ENCODE peak calls at places on chromosomes 4 and X, in seven cellular contexts. One of them, this sample, is unnamed.

GRCh38 chr4:112234952-112235609 is 3.5 kb downstream of the AP1AR start:
- DNase-seq in fibroblast of pulmonary artery: peak
- DNase-seq in CD8-positive, alpha-beta T cell: peak
- DNase-seq in PC-3: peak
- DNase-seq in GM13977: peak
- DNase-seq in suprapubic skin: no peak
- DNase-seq in stomach: peak
- DNase-seq in this sample: no peak

GRCh38 chr4:149164282-149164681 is 651.4 kb downstream of the IQCM start:
- DNase-seq in GM13977: no peak
- DNase-seq in CD8-positive, alpha-beta T cell: no peak
- DNase-seq in suprapubic skin: no peak
- DNase-seq in PC-3: no peak
- DNase-seq in stomach: no peak
- DNase-seq in fibroblast of pulmonary artery: peak
- DNase-seq in this sample: no peak

GRCh38 chrX:22278375-22278774 is 5.7 kb downstream of the CBLL2 start:
- DNase-seq in PC-3: peak
- DNase-seq in suprapubic skin: no peak
- DNase-seq in stomach: no peak
- DNase-seq in CD8-positive, alpha-beta T cell: no peak
- DNase-seq in fibroblast of pulmonary artery: no peak
- DNase-seq in GM13977: no peak
- DNase-seq in this sample: no peak

GRCh38 chr4:141458501-141458900 is 177.9 kb upstream of the IL15 start:
- DNase-seq in CD8-positive, alpha-beta T cell: no peak
- DNase-seq in PC-3: peak
- DNase-seq in stomach: no peak
- DNase-seq in GM13977: no peak
- DNase-seq in suprapubic skin: no peak
- DNase-seq in fibroblast of pulmonary artery: no peak
- DNase-seq in this sample: no peak

GRCh38 chr4:3300198-3300671 is 7.4 kb downstream of the RGS12 start:
- DNase-seq in GM13977: no peak
- DNase-seq in CD8-positive, alpha-beta T cell: no peak
- DNase-seq in fibroblast of pulmonary artery: no peak
- DNase-seq in PC-3: no peak
- DNase-seq in suprapubic skin: no peak
- DNase-seq in stomach: no peak
- DNase-seq in this sample: no peak

GRCh38 chr4:150547154-150547838 is 34.7 kb upstream of the MAB21L2 start:
- DNase-seq in stomach: no peak
- DNase-seq in GM13977: no peak
- DNase-seq in fibroblast of pulmonary artery: no peak
- DNase-seq in PC-3: no peak
- DNase-seq in suprapubic skin: no peak
- DNase-seq in CD8-positive, alpha-beta T cell: no peak
- DNase-seq in this sample: no peak

GRCh38 chr4:165873298-165874071 is 448 bp downstream of the TLL1 start:
- DNase-seq in fibroblast of pulmonary artery: peak
- DNase-seq in stomach: peak
- DNase-seq in suprapubic skin: peak
- DNase-seq in GM13977: peak
- DNase-seq in CD8-positive, alpha-beta T cell: no peak
- DNase-seq in PC-3: peak
- DNase-seq in this sample: peak

GRCh38 chrX:106608016-106608415 is 3.8 kb upstream of the RADX start:
- DNase-seq in stomach: no peak
- DNase-seq in PC-3: no peak
- DNase-seq in CD8-positive, alpha-beta T cell: no peak
- DNase-seq in fibroblast of pulmonary artery: no peak
- DNase-seq in GM13977: no peak
- DNase-seq in suprapubic skin: no peak
- DNase-seq in this sample: no peak

GRCh38 chr4:106421441-106422296 is 53.1 kb upstream of the GIMD1 start:
- DNase-seq in suprapubic skin: no peak
- DNase-seq in PC-3: peak
- DNase-seq in CD8-positive, alpha-beta T cell: no peak
- DNase-seq in GM13977: no peak
- DNase-seq in stomach: no peak
- DNase-seq in fibroblast of pulmonary artery: peak
- DNase-seq in this sample: no peak

GRCh38 chr4:139523076-139523475 is 32.9 kb downstream of the SETD7 start:
- DNase-seq in GM13977: no peak
- DNase-seq in CD8-positive, alpha-beta T cell: no peak
- DNase-seq in stomach: peak
- DNase-seq in fibroblast of pulmonary artery: peak
- DNase-seq in suprapubic skin: no peak
- DNase-seq in PC-3: peak
- DNase-seq in this sample: no peak

GRCh38 chr4:124282301-124282898 is 430.1 kb downstream of the ANKRD50 start:
- DNase-seq in CD8-positive, alpha-beta T cell: no peak
- DNase-seq in PC-3: no peak
- DNase-seq in stomach: no peak
- DNase-seq in suprapubic skin: no peak
- DNase-seq in GM13977: no peak
- DNase-seq in fibroblast of pulmonary artery: no peak
- DNase-seq in this sample: no peak

GRCh38 chrX:125497667-125498066 is 178.0 kb downstream of the TEX13C start:
- DNase-seq in CD8-positive, alpha-beta T cell: no peak
- DNase-seq in GM13977: no peak
- DNase-seq in PC-3: no peak
- DNase-seq in stomach: no peak
- DNase-seq in suprapubic skin: no peak
- DNase-seq in fibroblast of pulmonary artery: no peak
- DNase-seq in this sample: no peak

GRCh38 chrX:29634516-29634915 is 580.8 kb upstream of the MAGEB2 start:
- DNase-seq in GM13977: no peak
- DNase-seq in stomach: no peak
- DNase-seq in CD8-positive, alpha-beta T cell: no peak
- DNase-seq in PC-3: no peak
- DNase-seq in fibroblast of pulmonary artery: peak
- DNase-seq in suprapubic skin: no peak
- DNase-seq in this sample: no peak

GRCh38 chrX:38669425-38669824 is 108.1 kb downstream of the TSPAN7 start:
- DNase-seq in fibroblast of pulmonary artery: no peak
- DNase-seq in GM13977: no peak
- DNase-seq in CD8-positive, alpha-beta T cell: no peak
- DNase-seq in suprapubic skin: no peak
- DNase-seq in PC-3: no peak
- DNase-seq in stomach: no peak
- DNase-seq in this sample: no peak

GRCh38 chr4:136737066-136737465 is 795.2 kb downstream of the PCDH18 start:
- DNase-seq in suprapubic skin: no peak
- DNase-seq in fibroblast of pulmonary artery: no peak
- DNase-seq in PC-3: no peak
- DNase-seq in GM13977: no peak
- DNase-seq in stomach: no peak
- DNase-seq in CD8-positive, alpha-beta T cell: no peak
- DNase-seq in this sample: no peak

GRCh38 chrX:128992107-128992971 is 531.0 kb downstream of the SMARCA1 start:
- DNase-seq in CD8-positive, alpha-beta T cell: no peak
- DNase-seq in GM13977: no peak
- DNase-seq in PC-3: no peak
- DNase-seq in fibroblast of pulmonary artery: no peak
- DNase-seq in suprapubic skin: no peak
- DNase-seq in stomach: no peak
- DNase-seq in this sample: no peak

GRCh38 chr4:77190053-77190452 is 33.0 kb downstream of the CCNG2 start:
- DNase-seq in CD8-positive, alpha-beta T cell: no peak
- DNase-seq in GM13977: no peak
- DNase-seq in suprapubic skin: no peak
- DNase-seq in PC-3: peak
- DNase-seq in fibroblast of pulmonary artery: no peak
- DNase-seq in stomach: no peak
- DNase-seq in this sample: no peak

GRCh38 chr4:100424376-100424775 is 93.4 kb downstream of the EMCN start:
- DNase-seq in GM13977: no peak
- DNase-seq in PC-3: no peak
- DNase-seq in fibroblast of pulmonary artery: no peak
- DNase-seq in suprapubic skin: no peak
- DNase-seq in stomach: no peak
- DNase-seq in CD8-positive, alpha-beta T cell: no peak
- DNase-seq in this sample: no peak

GRCh38 chrX:43456056-43456455 is 200.0 kb upstream of the MAOA start:
- DNase-seq in CD8-positive, alpha-beta T cell: no peak
- DNase-seq in PC-3: no peak
- DNase-seq in GM13977: no peak
- DNase-seq in stomach: no peak
- DNase-seq in fibroblast of pulmonary artery: no peak
- DNase-seq in suprapubic skin: no peak
- DNase-seq in this sample: no peak

GRCh38 chrX:71870337-71871098 is 40.1 kb upstream of the NHSL2 start:
- DNase-seq in GM13977: no peak
- DNase-seq in stomach: no peak
- DNase-seq in CD8-positive, alpha-beta T cell: no peak
- DNase-seq in PC-3: peak
- DNase-seq in fibroblast of pulmonary artery: peak
- DNase-seq in suprapubic skin: no peak
- DNase-seq in this sample: no peak

GRCh38 chr4:151952137-151952536 is 191.3 kb upstream of the GATB start:
- DNase-seq in suprapubic skin: no peak
- DNase-seq in CD8-positive, alpha-beta T cell: no peak
- DNase-seq in PC-3: no peak
- DNase-seq in GM13977: no peak
- DNase-seq in stomach: no peak
- DNase-seq in fibroblast of pulmonary artery: no peak
- DNase-seq in this sample: no peak

GRCh38 chrX:118523920-118524319 is 28.3 kb downstream of the DOCK11 start:
- DNase-seq in suprapubic skin: no peak
- DNase-seq in GM13977: no peak
- DNase-seq in PC-3: no peak
- DNase-seq in stomach: no peak
- DNase-seq in CD8-positive, alpha-beta T cell: peak
- DNase-seq in fibroblast of pulmonary artery: no peak
- DNase-seq in this sample: no peak

GRCh38 chr4:172344266-172344772 is 531.1 kb downstream of the GALNTL6 start:
- DNase-seq in PC-3: no peak
- DNase-seq in CD8-positive, alpha-beta T cell: no peak
- DNase-seq in GM13977: no peak
- DNase-seq in fibroblast of pulmonary artery: no peak
- DNase-seq in stomach: no peak
- DNase-seq in suprapubic skin: no peak
- DNase-seq in this sample: no peak

DNA sequence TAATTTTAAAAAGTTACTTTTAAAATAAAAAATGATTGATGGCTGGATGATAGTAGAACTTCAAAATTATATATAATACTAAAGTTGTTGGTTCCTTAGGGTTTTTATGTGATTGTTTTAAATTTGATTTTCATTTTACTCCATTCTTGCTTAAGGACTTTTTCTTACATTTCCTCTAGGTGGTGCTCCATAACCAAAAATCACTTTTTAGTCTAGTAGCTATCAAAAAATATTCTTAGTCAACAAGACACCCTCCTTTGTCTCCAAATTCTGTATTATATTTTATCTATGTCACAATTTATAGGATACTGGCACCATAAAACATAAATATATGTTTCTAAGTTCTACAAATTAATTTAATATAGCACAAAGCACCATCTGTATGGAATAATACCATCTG is 67.2 kb upstream of the BRWD3 start:
- DNase-seq in stomach: no peak
- DNase-seq in fibroblast of pulmonary artery: peak
- DNase-seq in suprapubic skin: no peak
- DNase-seq in PC-3: peak
- DNase-seq in CD8-positive, alpha-beta T cell: no peak
- DNase-seq in GM13977: peak
- DNase-seq in this sample: no peak
- TF ChIP-seq CTCF in stomach: no peak
- TF ChIP-seq CTCF in fibroblast of pulmonary artery: peak
- TF ChIP-seq CTCF in suprapubic skin: no peak
- TF ChIP-seq CTCF in PC-3: peak
- TF ChIP-seq CTCF in CD8-positive, alpha-beta T cell: peak
- TF ChIP-seq CTCF in GM13977: peak
- TF ChIP-seq CTCF in this sample: peak

GRCh38 chr4:87985887-87986200 is 10.3 kb downstream of the SPP1 start:
- DNase-seq in stomach: no peak
- DNase-seq in GM13977: no peak
- DNase-seq in PC-3: no peak
- DNase-seq in fibroblast of pulmonary artery: no peak
- DNase-seq in CD8-positive, alpha-beta T cell: no peak
- DNase-seq in suprapubic skin: no peak
- DNase-seq in this sample: no peak
- TF ChIP-seq CTCF in stomach: no peak
- TF ChIP-seq CTCF in GM13977: no peak
- TF ChIP-seq CTCF in PC-3: peak
- TF ChIP-seq CTCF in fibroblast of pulmonary artery: no peak
- TF ChIP-seq CTCF in CD8-positive, alpha-beta T cell: no peak
- TF ChIP-seq CTCF in suprapubic skin: no peak
- TF ChIP-seq CTCF in this sample: peak

DNA sequence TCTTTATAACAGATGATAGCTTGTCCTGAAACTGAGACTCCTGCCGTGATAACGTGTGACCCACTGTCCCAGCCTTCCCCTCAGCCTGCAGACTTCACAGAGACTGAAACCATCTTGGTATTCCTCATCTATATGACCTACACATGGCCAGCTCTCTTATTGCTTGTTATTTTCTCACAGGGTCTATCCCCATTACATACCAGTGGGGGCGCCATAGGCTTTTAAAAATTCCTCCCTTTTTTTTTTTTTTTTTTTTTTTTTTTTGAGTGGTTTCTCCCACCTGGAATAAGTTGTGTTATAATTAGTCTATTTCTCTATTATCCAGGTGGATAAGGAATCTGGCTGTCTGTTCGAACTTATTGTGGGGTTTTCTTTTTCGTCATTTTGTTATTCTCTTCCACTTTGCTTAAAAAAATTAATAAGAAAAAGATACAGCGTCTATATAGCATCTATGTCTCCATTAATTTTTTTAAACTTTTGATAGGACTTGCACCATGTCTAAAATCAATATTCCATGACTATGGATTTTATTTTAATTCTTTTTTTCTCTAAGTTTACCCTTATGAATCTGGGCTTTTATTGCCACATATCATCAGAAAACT is 47.2 kb downstream of the GYG2 start:
- DNase-seq in suprapubic skin: no peak
- DNase-seq in CD8-positive, alpha-beta T cell: no peak
- DNase-seq in GM13977: no peak
- DNase-seq in PC-3: peak
- DNase-seq in fibroblast of pulmonary artery: peak
- DNase-seq in stomach: no peak
- DNase-seq in this sample: no peak
- TF ChIP-seq CTCF in suprapubic skin: no peak
- TF ChIP-seq CTCF in CD8-positive, alpha-beta T cell: no peak
- TF ChIP-seq CTCF in GM13977: no peak
- TF ChIP-seq CTCF in PC-3: peak
- TF ChIP-seq CTCF in fibroblast of pulmonary artery: peak
- TF ChIP-seq CTCF in stomach: no peak
- TF ChIP-seq CTCF in this sample: peak

DNA sequence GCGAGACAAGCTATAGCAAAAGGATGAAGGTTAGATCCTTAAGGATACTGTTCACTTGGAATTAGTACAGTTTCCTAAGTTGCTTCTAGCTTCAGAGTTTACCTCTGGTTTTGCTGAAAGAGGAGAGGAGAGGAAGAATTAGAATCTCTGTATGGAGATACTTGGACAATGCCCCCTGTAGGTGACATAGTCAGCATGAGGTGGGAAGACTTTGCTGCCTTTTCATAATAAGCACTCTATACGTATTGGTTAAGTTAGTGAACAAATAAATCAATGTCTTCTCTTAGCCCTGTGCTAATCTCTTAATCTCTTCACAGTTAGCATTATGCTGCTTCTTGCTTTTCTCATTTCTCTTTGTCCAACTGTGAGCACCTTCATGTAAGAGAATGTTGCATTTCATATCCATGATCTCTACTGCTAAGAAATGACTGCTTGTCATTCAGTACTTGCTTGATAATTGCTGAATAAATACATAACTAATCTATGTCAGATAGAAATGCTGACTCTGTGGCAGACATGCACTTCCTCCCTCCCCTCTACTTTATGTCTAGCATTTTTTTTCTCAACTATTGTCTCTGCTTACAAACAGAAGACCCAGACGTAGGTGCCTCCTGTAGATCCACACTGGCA is 527.2 kb downstream of the GBA3 start:
- DNase-seq in PC-3: no peak
- DNase-seq in suprapubic skin: no peak
- DNase-seq in stomach: no peak
- DNase-seq in fibroblast of pulmonary artery: no peak
- DNase-seq in GM13977: no peak
- DNase-seq in CD8-positive, alpha-beta T cell: no peak
- DNase-seq in this sample: no peak
- TF ChIP-seq CTCF in PC-3: no peak
- TF ChIP-seq CTCF in suprapubic skin: no peak
- TF ChIP-seq CTCF in stomach: no peak
- TF ChIP-seq CTCF in fibroblast of pulmonary artery: no peak
- TF ChIP-seq CTCF in GM13977: no peak
- TF ChIP-seq CTCF in CD8-positive, alpha-beta T cell: no peak
- TF ChIP-seq CTCF in this sample: no peak